ENCODE peak calls at places on chromosomes 12 and 14, in eight cellular contexts. K is amniotic stem cell; D is A673; X is lower leg skin; W is GM12865; R is hepatic stellate cell; T is activated gamma-delta T cell; N is activated T-cell treated with anti-CD3 and anti-CD28 coated beads, Interleukin-2, amount 50 U/mL, for 72 hours. G is an unnamed sample.

GRCh38 chr12:597926-598568 is 65.2 kb downstream of the NINJ2 start:
- DNase-seq in D (peak), X (no peak), R (no peak), W (no peak), K (no peak), N (no peak), T (no peak), G (no peak)

GRCh38 chr14:44895716-44896115 is 66.0 kb downstream of the KLHL28 start:
- DNase-seq in T (no peak), X (no peak), R (peak), D (no peak), N (no peak), K (peak), W (no peak), G (no peak)

GRCh38 chr12:68406134-68406576 is 74.0 kb upstream of the MDM1 start:
- DNase-seq in R (peak), W (no peak), K (no peak), X (peak), D (peak), T (no peak), N (no peak), G (peak)

GRCh38 chr12:115004469-115005146 is 320.6 kb upstream of the TBX3 start:
- DNase-seq in D (no peak), K (no peak), T (no peak), X (no peak), R (no peak), W (no peak), N (no peak), G (no peak)

GRCh38 chr12:89151536-89151935 is 200.8 kb downstream of the DUSP6 start:
- DNase-seq in W (no peak), R (no peak), X (no peak), N (no peak), T (no peak), K (no peak), D (peak), G (no peak)

GRCh38 chr12:74412607-74413230 is 124.9 kb upstream of the ATXN7L3B start:
- DNase-seq in R (no peak), N (no peak), T (no peak), K (no peak), D (peak), W (peak), X (no peak), G (no peak)

GRCh38 chr12:115895247-115895646 is 382.2 kb downstream of the MED13L start:
- DNase-seq in T (no peak), N (no peak), K (no peak), D (peak), W (no peak), R (no peak), X (no peak), G (no peak)

GRCh38 chr12:105239304-105239703 is 3.3 kb upstream of the APPL2 start:
- DNase-seq in X (no peak), W (no peak), K (no peak), T (no peak), D (no peak), R (no peak), N (no peak), G (no peak)

GRCh38 chr14:103533137-103533998 is 4.4 kb downstream of the TRMT61A start:
- DNase-seq in T (no peak), X (no peak), D (no peak), R (no peak), N (no peak), W (no peak), K (no peak), G (no peak)

GRCh38 chr12:6700646-6701051 is at the start of gene PIANP:
- DNase-seq in N (peak), R (no peak), K (peak), X (no peak), D (no peak), T (peak), W (no peak), G (no peak)

GRCh38 chr12:13586361-13586760 is 389.8 kb downstream of the EMP1 start:
- DNase-seq in K (no peak), R (no peak), N (no peak), T (no peak), W (no peak), D (no peak), X (no peak), G (no peak)

GRCh38 chr12:124716208-124717141 is 147.2 kb downstream of the SCARB1 start:
- DNase-seq in W (no peak), N (no peak), K (no peak), X (peak), D (no peak), R (no peak), T (no peak), G (no peak)

GRCh38 chr14:89673499-89674225 is 256.6 kb upstream of the FOXN3 start:
- DNase-seq in T (no peak), D (no peak), K (peak), X (no peak), R (peak), N (peak), W (no peak), G (no peak)

GRCh38 chr12:105020241-105020962 is 34.3 kb downstream of the NOPCHAP1 start:
- DNase-seq in X (no peak), K (no peak), R (no peak), D (no peak), W (no peak), T (no peak), N (no peak), G (no peak)

GRCh38 chr14:35879654-35880249 is 53.6 kb downstream of the BRMS1L start:
- DNase-seq in T (no peak), K (no peak), D (peak), R (peak), X (no peak), W (peak), N (no peak), G (no peak)

GRCh38 chr12:54306925-54307731 is 6.3 kb upstream of the NFE2 start:
- DNase-seq in W (no peak), K (no peak), X (peak), D (no peak), N (no peak), T (no peak), R (no peak), G (no peak)

GRCh38 chr14:99809376-99809775 is 16.2 kb downstream of the EML1 start:
- DNase-seq in K (no peak), X (peak), W (no peak), D (no peak), R (peak), N (no peak), T (no peak), G (no peak)

GRCh38 chr12:113099364-113099763 is 36.2 kb downstream of the RASAL1 start:
- DNase-seq in T (no peak), N (no peak), K (no peak), X (no peak), D (no peak), R (no peak), W (no peak), G (no peak)

GRCh38 chr14:65676361-65677014 is 264.0 kb downstream of the FUT8 start:
- DNase-seq in X (no peak), W (no peak), R (no peak), D (no peak), T (no peak), K (no peak), N (no peak), G (no peak)

GRCh38 chr14:104437703-104438102 is 141.9 kb upstream of the C14orf180 start:
- DNase-seq in X (no peak), W (no peak), R (no peak), D (no peak), N (no peak), T (no peak), K (no peak), G (no peak)

GRCh38 chr12:117832459-117833457 is 136.0 kb downstream of the KSR2 start:
- DNase-seq in X (no peak), D (no peak), R (peak), N (no peak), W (no peak), K (no peak), T (no peak), G (no peak)

GRCh38 chr14:34538871-34539406 is 562 bp downstream of the EAPP start:
- DNase-seq in D (no peak), T (no peak), X (no peak), W (no peak), K (no peak), R (no peak), N (no peak), G (no peak)

GRCh38 chr12:53014709-53015108 is 8.5 kb downstream of the EIF4B start:
- DNase-seq in T (no peak), X (no peak), K (no peak), W (no peak), R (no peak), D (no peak), N (no peak), G (no peak)

GRCh38 chr14:105502446-105503295 is 11.6 kb downstream of the TEDC1 start:
- DNase-seq in K (no peak), W (no peak), N (no peak), T (no peak), X (no peak), D (no peak), R (no peak), G (no peak)

GRCh38 chr12:117023998-117024960 is 74.9 kb downstream of the TESC start:
- DNase-seq in N (no peak), W (no peak), R (no peak), D (no peak), X (no peak), T (no peak), K (no peak), G (no peak)

GRCh38 chr14:73795974-73796373 is 55.7 kb upstream of the PTGR2 start:
- DNase-seq in X (no peak), R (peak), T (no peak), N (no peak), K (no peak), W (no peak), D (no peak), G (no peak)

GRCh38 chr14:76514599-76514998 is 138.7 kb downstream of the ESRRB start:
- DNase-seq in X (no peak), R (no peak), T (no peak), D (peak), N (peak), W (peak), K (no peak), G (no peak)

GRCh38 chr14:106436310-106436905 is 910.0 kb downstream of the TMEM121 start:
- DNase-seq in T (no peak), X (no peak), R (no peak), D (peak), K (no peak), W (peak), N (peak), G (no peak)

GRCh38 chr12:116773276-116773731 is 35.2 kb downstream of the RNFT2 start:
- DNase-seq in N (no peak), X (no peak), W (no peak), R (peak), T (no peak), K (no peak), D (no peak), G (no peak)

GRCh38 chr12:101698782-101699347 is 1.4 kb downstream of the CHPT1 start:
- DNase-seq in R (peak), N (peak), T (no peak), K (no peak), D (peak), W (no peak), X (no peak), G (no peak)